ENCODE peak calls at places on chromosomes 3 and 15, in six cellular contexts. One of them, this sample, is unnamed.

GRCh38 chr3:194787650-194788049 is 102.0 kb downstream of the FAM43A start:
- DNase-seq in BE2C: no peak
- DNase-seq in astrocyte of the spinal cord: no peak
- DNase-seq in Kasumi-1: no peak
- DNase-seq in activated naive CD4-positive, alpha-beta T cell treated with Interleukin-2 at 50 U/mL for 16 hours: no peak
- DNase-seq in thoracic aorta: no peak
- DNase-seq in this sample: no peak

GRCh38 chr3:39099738-39100499 is 7.5 kb downstream of the GORASP1 start:
- DNase-seq in BE2C: no peak
- DNase-seq in astrocyte of the spinal cord: no peak
- DNase-seq in Kasumi-1: no peak
- DNase-seq in activated naive CD4-positive, alpha-beta T cell treated with Interleukin-2 at 50 U/mL for 16 hours: no peak
- DNase-seq in thoracic aorta: no peak
- DNase-seq in this sample: no peak

GRCh38 chr3:50117120-50117519 is 28.4 kb downstream of the RBM5 start:
- DNase-seq in BE2C: no peak
- DNase-seq in astrocyte of the spinal cord: no peak
- DNase-seq in Kasumi-1: no peak
- DNase-seq in activated naive CD4-positive, alpha-beta T cell treated with Interleukin-2 at 50 U/mL for 16 hours: no peak
- DNase-seq in thoracic aorta: no peak
- DNase-seq in this sample: no peak

GRCh38 chr3:112115806-112116383 is 17.2 kb downstream of the GCSAM start:
- DNase-seq in BE2C: no peak
- DNase-seq in astrocyte of the spinal cord: no peak
- DNase-seq in Kasumi-1: no peak
- DNase-seq in activated naive CD4-positive, alpha-beta T cell treated with Interleukin-2 at 50 U/mL for 16 hours: no peak
- DNase-seq in thoracic aorta: no peak
- DNase-seq in this sample: no peak

GRCh38 chr3:172787746-172788145 is 37.2 kb downstream of the ECT2 start:
- DNase-seq in BE2C: no peak
- DNase-seq in astrocyte of the spinal cord: peak; percentile 19
- DNase-seq in Kasumi-1: no peak
- DNase-seq in activated naive CD4-positive, alpha-beta T cell treated with Interleukin-2 at 50 U/mL for 16 hours: no peak
- DNase-seq in thoracic aorta: no peak
- DNase-seq in this sample: no peak

GRCh38 chr3:86867990-86868389 is 123.0 kb downstream of the VGLL3 start:
- DNase-seq in BE2C: no peak
- DNase-seq in astrocyte of the spinal cord: peak; percentile 53
- DNase-seq in Kasumi-1: no peak
- DNase-seq in activated naive CD4-positive, alpha-beta T cell treated with Interleukin-2 at 50 U/mL for 16 hours: no peak
- DNase-seq in thoracic aorta: no peak
- DNase-seq in this sample: no peak

GRCh38 chr3:172476339-172476738 is 28.1 kb upstream of the GHSR start:
- DNase-seq in BE2C: no peak
- DNase-seq in astrocyte of the spinal cord: no peak
- DNase-seq in Kasumi-1: peak; percentile 75
- DNase-seq in activated naive CD4-positive, alpha-beta T cell treated with Interleukin-2 at 50 U/mL for 16 hours: no peak
- DNase-seq in thoracic aorta: no peak
- DNase-seq in this sample: no peak

GRCh38 chr15:95259965-95260364 is 1028.6 kb downstream of the MCTP2 start:
- DNase-seq in BE2C: no peak
- DNase-seq in astrocyte of the spinal cord: no peak
- DNase-seq in Kasumi-1: no peak
- DNase-seq in activated naive CD4-positive, alpha-beta T cell treated with Interleukin-2 at 50 U/mL for 16 hours: no peak
- DNase-seq in thoracic aorta: no peak
- DNase-seq in this sample: no peak

GRCh38 chr15:66097151-66098018 is 156.2 kb downstream of the MEGF11 start:
- DNase-seq in BE2C: no peak
- DNase-seq in astrocyte of the spinal cord: no peak
- DNase-seq in Kasumi-1: no peak
- DNase-seq in activated naive CD4-positive, alpha-beta T cell treated with Interleukin-2 at 50 U/mL for 16 hours: no peak
- DNase-seq in thoracic aorta: no peak
- DNase-seq in this sample: no peak

This sample was measured in NCI-H524.